ENCODE peak calls at places on chromosome 5, in seven cellular contexts. U is tibial nerve; J is endothelial cell of umbilical vein; D is spleen; K is CD8-positive, alpha-beta T cell; C is cardiac muscle cell; M is hepatocyte. X is an unnamed sample. For H3K9me3, the result is how much of the 10 kb centered on the place peaks cover.

GRCh38 chr5:71891856-71892255 is 172.8 kb downstream of the CARTPT start:
- DNase-seq in M (peak), D (no peak), C (peak), U (no peak), J (no peak), K (no peak), X (no peak)

GRCh38 chr5:143742951-143743350 is 69.0 kb upstream of the HMHB1 start:
- DNase-seq in U (no peak), M (no peak), C (no peak), K (no peak), D (no peak), J (no peak), X (no peak)

GRCh38 chr5:73899055-73899454 is 273.1 kb downstream of the ARHGEF28 start:
- DNase-seq in K (no peak), J (no peak), C (no peak), D (no peak), U (no peak), M (no peak), X (no peak)

GRCh38 chr5:126462239-126463014 is 39.2 kb downstream of the GRAMD2B start:
- DNase-seq in K (no peak), C (peak), U (no peak), J (no peak), D (no peak), M (no peak), X (no peak)

GRCh38 chr5:9283021-9283420 is 262.9 kb downstream of the SEMA5A start:
- DNase-seq in M (no peak), U (no peak), K (no peak), D (no peak), J (no peak), C (no peak), X (no peak)

GRCh38 chr5:135219868-135220267 is 179.2 kb downstream of the MACROH2A1 start:
- DNase-seq in C (no peak), D (peak), U (no peak), K (peak), M (no peak), J (no peak), X (no peak)

GRCh38 chr5:125289606-125290005 is 543.2 kb upstream of the ZNF608 start:
- DNase-seq in J (no peak), D (no peak), C (no peak), M (no peak), K (no peak), U (no peak), X (no peak)

GRCh38 chr5:80654054-80654390 is 430 bp upstream of the MSH3 start:
- DNase-seq in K (no peak), D (no peak), C (no peak), M (peak), U (no peak), J (peak), X (no peak)

GRCh38 chr5:32320576-32320975 is 7.8 kb upstream of the MTMR12 start:
- DNase-seq in K (no peak), M (no peak), C (no peak), U (no peak), D (no peak), J (no peak), X (no peak)

GRCh38 chr5:141007791-141008190 is 41.5 kb downstream of the PCDHAC2 start:
- DNase-seq in C (no peak), M (no peak), K (no peak), U (no peak), J (no peak), D (no peak), X (no peak)

GRCh38 chr5:160229190-160229742 is at the start of gene FABP6:
- DNase-seq in U (no peak), K (no peak), C (no peak), J (no peak), D (no peak), M (no peak), X (no peak)

GRCh38 chr5:151630088-151630487 is 39.0 kb upstream of the FAT2 start:
- DNase-seq in J (no peak), M (no peak), K (no peak), C (no peak), U (no peak), D (no peak), X (no peak)

GRCh38 chr5:177454397-177455035 is 7.9 kb downstream of the PRR7 start:
- DNase-seq in C (peak), J (peak), U (peak), D (peak), K (peak), M (peak), X (peak)

GRCh38 chr5:176550275-176550831 is 1.2 kb downstream of the CDHR2 start:
- DNase-seq in K (no peak), C (no peak), D (peak), U (no peak), M (no peak), J (no peak), X (peak)

GRCh38 chr5:154214236-154215106 is 23.9 kb downstream of the GALNT10 start:
- DNase-seq in U (no peak), K (no peak), J (no peak), M (no peak), D (no peak), C (peak), X (no peak)

GRCh38 chr5:133508314-133508713 is 104.0 kb downstream of the FSTL4 start:
- DNase-seq in D (no peak), M (no peak), K (no peak), U (no peak), J (no peak), C (no peak), X (no peak)

GRCh38 chr5:124365491-124365890 is 380.9 kb downstream of the ZNF608 start:
- DNase-seq in J (no peak), M (no peak), K (no peak), C (no peak), U (no peak), D (no peak), X (no peak)

GRCh38 chr5:151592855-151593408 is 1.8 kb upstream of the FAT2 start:
- DNase-seq in M (peak), U (peak), D (no peak), C (no peak), J (no peak), K (no peak), X (no peak)

DNA sequence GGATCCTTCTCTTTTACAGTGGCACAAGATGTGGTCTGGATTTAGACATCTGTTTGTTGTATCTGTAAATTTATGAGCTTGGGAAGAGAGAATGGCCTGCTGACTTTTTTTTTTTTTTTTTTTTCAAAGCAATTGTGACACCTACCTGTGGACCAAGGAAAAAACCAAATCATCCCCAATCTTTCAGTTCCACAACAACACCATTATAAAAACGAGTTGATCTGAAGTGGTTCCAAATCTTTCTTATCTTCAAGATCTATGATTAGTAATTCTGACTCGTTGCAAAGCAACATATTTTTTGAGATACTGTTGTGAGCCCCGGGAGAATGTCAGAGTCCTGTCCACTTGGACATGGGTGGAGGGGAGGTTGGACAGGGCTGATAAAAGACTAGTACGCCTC is 4.8 kb downstream of the IRX2 start:
- DNase-seq in D (no peak), C (no peak), M (no peak), J (no peak), U (no peak), K (no peak), X (no peak)
- H3K9me3 ChIP-seq in D (under half), C (under half), M (under half), J (under half), U (under half), K (under half), X (under half)

GRCh38 chr5:180216646-180217171 is 7.7 kb upstream of the RASGEF1C start:
- DNase-seq in D (peak), U (no peak), C (no peak), M (no peak), J (no peak), K (no peak), X (no peak)
- H3K9me3 ChIP-seq in D (half or more), U (half or more), C (under half), M (under half), J (under half), K (under half), X (under half)

DNA sequence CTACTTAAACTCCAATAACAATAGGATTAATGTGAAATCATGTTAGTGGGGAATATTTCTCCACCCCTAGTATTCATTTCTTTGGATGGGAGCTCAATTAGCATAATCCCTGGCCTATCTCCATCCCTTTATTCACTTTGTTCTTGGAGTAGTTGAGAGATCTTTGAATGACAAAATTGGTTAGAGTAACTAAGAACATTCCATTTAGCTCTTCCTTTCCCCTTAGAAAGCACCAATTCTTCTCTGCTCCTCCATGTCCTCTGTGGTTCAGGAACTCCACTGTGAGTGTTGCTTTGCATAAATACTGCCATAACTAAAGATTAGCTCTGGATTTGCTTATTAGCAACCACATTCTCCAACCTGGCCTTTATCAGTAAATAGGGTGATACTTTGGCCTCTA is 459.1 kb upstream of the GRIA1 start:
- DNase-seq in K (no peak), M (no peak), C (no peak), D (no peak), J (no peak), U (no peak), X (no peak)
- H3K9me3 ChIP-seq in K (under half), M (under half), C (under half), D (under half), J (under half), U (under half), X (under half)

DNA sequence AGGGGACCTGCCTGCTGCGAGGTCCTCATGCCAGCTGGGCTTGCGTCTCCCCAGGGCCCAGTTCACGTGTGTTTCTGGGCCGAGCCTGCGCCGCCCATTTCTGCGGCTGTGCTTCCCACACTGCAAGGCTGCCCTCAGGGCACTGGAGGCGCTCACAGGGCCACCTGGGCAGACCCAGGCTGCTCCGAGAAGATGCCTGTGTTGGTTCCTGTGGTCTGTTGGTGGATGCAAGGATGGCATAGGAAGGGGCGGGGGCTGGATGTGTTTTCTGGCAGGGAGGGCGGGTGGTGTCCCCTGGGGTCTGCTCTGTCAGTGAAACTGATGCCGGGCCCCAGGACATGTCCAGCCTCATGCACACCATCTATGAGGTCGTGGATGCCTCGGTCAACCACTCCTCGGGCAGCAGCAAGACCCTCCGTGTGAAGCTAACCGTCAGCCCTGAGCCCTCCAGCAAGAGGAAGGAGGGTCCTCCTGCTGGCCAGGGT is 25.9 kb downstream of the NKD2 start:
- DNase-seq in J (no peak), D (no peak), U (no peak), K (no peak), C (no peak), M (no peak), X (no peak)
- H3K9me3 ChIP-seq in J (under half), D (under half), U (under half), K (under half), C (under half), M (under half), X (under half)

GRCh38 chr5:165290535-165290934 is 1785.1 kb downstream of the MAT2B start:
- DNase-seq in J (no peak), D (no peak), C (no peak), M (no peak), U (no peak), K (no peak), X (no peak)

GRCh38 chr5:165286692-165287091 is 1781.3 kb downstream of the MAT2B start:
- DNase-seq in M (no peak), U (no peak), C (no peak), J (no peak), K (no peak), D (peak), X (no peak)
- H3K9me3 ChIP-seq in M (under half), U (under half), C (under half), J (under half), K (under half), D (under half), X (under half)

GRCh38 chr5:138951986-138952735 is 77.0 kb upstream of the LRRTM2 start:
- DNase-seq in D (no peak), U (no peak), M (no peak), J (no peak), C (no peak), K (no peak), X (no peak)
- H3K9me3 ChIP-seq in D (under half), U (under half), M (under half), J (under half), C (under half), K (under half), X (under half)